ENCODE peak calls at places on chromosome 7, in ten cellular contexts. Q is glutamatergic neuron, E is GM23338, I is thoracic aorta, Y is neural progenitor cell, J is H9, M is foreskin fibroblast, U is WTC11, A is HFF-Myc, X is lower lobe of right lung. F is an unnamed sample.

GRCh38 chr7:142811154-142811737 is 40.5 kb downstream of the PRSS2 start:
- DNase-seq in Q (no peak), E (peak; percentile 93), I (no peak), Y (peak; percentile 82), J (no peak), M (peak; percentile 28), U (no peak), A (no peak), X (no peak), F (peak; percentile 24)

GRCh38 chr7:41886906-41887311 is 184.0 kb upstream of the INHBA start:
- DNase-seq in Q (peak; percentile 34), E (peak; percentile 12), I (peak; percentile 11), Y (no peak), J (peak; percentile 52), M (peak; percentile 92), U (no peak), A (peak; percentile 85), X (no peak), F (no peak)

GRCh38 chr7:78073470-78074382 is 275.2 kb downstream of the PHTF2 start:
- DNase-seq in Q (no peak), E (peak; percentile 56), I (no peak), Y (peak; percentile 35), J (no peak), M (no peak), U (no peak), A (no peak), X (no peak), F (no peak)

GRCh38 chr7:55534262-55534915 is 37.9 kb downstream of the VOPP1 start:
- DNase-seq in Q (no peak), E (no peak), I (no peak), Y (no peak), J (no peak), M (peak; percentile 60), U (no peak), A (no peak), X (peak; percentile 78), F (no peak)

GRCh38 chr7:136870799-136871487 is 2.5 kb downstream of the CHRM2 start:
- DNase-seq in Q (peak; percentile 57), E (peak; percentile 51), I (no peak), Y (peak; percentile 54), J (peak; percentile 26), M (no peak), U (peak; percentile 25), A (no peak), X (no peak), F (peak; percentile 59)

GRCh38 chr7:45053401-45053800 is 35.4 kb downstream of the NACAD start:
- DNase-seq in Q (no peak), E (no peak), I (no peak), Y (no peak), J (no peak), M (no peak), U (no peak), A (no peak), X (no peak), F (no peak)

GRCh38 chr7:42227931-42228591 is 8.9 kb downstream of the GLI3 start:
- DNase-seq in Q (peak; percentile 42), E (peak; percentile 72), I (no peak), Y (peak; percentile 74), J (peak; percentile 65), M (no peak), U (peak; percentile 59), A (no peak), X (no peak), F (peak; percentile 64)

GRCh38 chr7:23353172-23353571 is 54.0 kb downstream of the MALSU1 start:
- DNase-seq in Q (no peak), E (no peak), I (no peak), Y (peak; percentile 54), J (no peak), M (no peak), U (no peak), A (no peak), X (no peak), F (no peak)

GRCh38 chr7:88223265-88223664 is 3.4 kb upstream of the SRI start:
- DNase-seq in Q (no peak), E (no peak), I (no peak), Y (no peak), J (no peak), M (no peak), U (no peak), A (no peak), X (no peak), F (no peak)

GRCh38 chr7:88226201-88226600 is 6.4 kb upstream of the SRI start:
- DNase-seq in Q (no peak), E (no peak), I (no peak), Y (no peak), J (no peak), M (no peak), U (no peak), A (no peak), X (no peak), F (no peak)

GRCh38 chr7:88229302-88229870 is 9.5 kb upstream of the SRI start:
- DNase-seq in Q (no peak), E (no peak), I (no peak), Y (no peak), J (no peak), M (no peak), U (no peak), A (no peak), X (no peak), F (no peak)

GRCh38 chr7:88226886-88227516 is 7.2 kb upstream of the SRI start:
- DNase-seq in Q (no peak), E (no peak), I (no peak), Y (no peak), J (no peak), M (peak; percentile 76), U (no peak), A (peak; percentile 26), X (peak; percentile 78), F (no peak)

DNA sequence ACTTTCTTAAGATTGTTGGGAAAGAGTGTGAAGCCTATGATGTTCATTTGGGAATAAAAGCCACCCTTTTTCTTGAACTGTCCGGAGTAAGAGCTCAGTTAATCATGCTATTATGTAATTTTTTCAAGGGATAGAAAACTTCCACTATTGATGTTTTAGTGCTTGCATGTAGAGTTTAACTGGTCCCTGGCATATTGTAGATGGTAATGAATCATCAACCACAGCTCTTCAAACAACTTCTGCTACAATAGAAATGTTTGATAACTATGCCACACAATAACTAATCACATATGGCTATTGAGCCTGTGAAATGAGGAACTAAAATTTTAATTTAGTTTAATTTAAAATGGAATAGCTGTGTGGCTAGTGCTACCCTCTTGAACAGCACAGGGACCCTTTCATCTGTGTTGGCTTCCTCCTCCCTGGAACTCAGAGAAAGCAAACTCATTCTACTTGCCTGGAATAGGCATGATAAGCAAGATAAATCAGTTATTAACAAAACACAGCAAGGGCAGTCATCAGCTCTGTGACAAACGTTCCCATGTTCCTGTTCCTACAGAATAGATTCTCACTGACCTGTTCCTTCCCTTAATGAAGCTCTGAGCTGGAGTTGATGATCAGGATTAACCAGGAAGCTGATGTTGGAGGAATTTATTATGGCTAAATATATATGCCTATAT is 4.9 kb upstream of the SRI start:
- DNase-seq in Q (no peak), E (no peak), I (no peak), Y (no peak), J (no peak), M (peak; percentile 59), U (no peak), A (no peak), X (no peak), F (no peak)
- TF ChIP-seq CTCF in Q (no peak), E (no peak), I (no peak), Y (no peak), J (no peak), M (no peak), U (no peak), A (no peak), X (no peak), F (no peak)

DNA sequence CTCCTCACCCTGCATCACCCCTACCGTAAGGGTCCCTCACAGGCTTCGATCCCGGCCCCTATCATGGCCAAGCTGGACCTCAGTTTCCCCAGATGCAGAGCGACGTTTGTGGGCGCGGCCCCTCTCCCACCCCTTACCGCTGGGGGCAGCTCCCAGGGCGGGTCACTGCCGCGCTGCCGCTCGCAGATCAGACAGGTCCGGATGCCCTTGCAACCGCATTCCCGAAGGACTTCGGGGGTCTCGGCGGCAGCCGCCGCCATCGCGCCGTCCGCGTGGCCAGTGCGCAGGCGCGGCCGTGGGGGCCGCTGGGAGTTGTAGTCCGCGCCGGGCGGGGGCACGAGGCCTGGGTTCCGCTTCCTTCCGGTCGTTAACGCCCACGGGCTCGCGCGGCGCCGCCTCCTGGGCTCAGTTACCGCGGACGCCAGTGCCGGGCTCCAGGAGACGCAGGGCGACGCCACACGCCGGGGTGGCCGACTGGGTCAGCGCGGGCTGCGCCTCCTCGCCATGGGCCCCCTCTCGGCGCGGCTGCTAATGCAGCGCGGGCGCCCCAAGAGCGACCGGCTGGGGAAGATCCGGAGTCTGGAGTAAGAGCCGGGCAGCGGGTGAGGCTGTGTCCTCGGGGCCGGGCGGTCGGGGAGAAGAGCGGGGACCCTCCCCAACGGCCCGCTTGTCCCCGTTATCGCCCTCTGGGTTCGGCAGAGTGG is at the start of the genes ALKBH4 and LRWD1:
- DNase-seq in Q (peak; percentile 96), E (peak; percentile 90), I (peak; percentile 79), Y (peak; percentile 96), J (peak; percentile 88), M (peak; percentile 91), U (peak; percentile 91), A (peak; percentile 69), X (peak; percentile 98), F (peak; percentile 95)
- TF ChIP-seq CTCF in Q (no peak), E (peak; percentile 12), I (peak; percentile 28), Y (peak; percentile 33), J (peak; percentile 21), M (no peak), U (no peak), A (no peak), X (peak; percentile 17), F (peak; percentile 31)

DNA sequence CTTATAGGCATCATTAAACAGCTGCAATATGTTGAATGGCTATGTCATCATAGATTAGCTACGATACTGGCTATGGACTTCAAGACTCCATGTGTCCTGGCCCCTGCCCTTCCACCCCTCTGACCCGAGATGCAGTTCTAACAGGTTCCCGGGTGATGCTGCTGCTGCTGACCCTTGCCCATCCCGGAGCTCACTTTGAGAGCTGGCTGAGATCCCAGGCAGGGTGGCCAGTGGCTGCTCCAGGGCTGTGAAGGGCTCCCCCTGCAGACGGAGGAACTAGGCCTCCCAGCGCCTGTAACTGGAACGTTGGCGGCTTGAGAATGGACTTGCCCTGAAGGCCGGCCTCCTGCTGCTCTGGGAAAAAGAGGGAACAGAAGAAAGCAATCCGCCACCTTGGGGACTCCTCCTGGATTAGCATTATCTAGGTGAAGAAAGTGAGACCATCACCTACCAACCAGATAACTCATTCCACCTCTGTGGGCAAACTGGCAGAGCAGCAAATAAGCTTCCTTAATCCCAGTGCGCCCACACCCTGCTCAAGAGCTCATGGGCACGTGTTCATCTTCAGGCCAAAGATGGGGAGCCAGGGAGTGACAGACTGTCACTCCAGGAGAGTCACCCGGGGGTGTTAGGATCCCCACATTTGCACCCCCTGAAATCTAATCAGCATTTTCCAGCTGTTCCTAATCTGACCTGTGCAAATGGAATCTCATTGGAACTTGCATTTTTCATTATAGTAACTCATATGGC is 56.8 kb downstream of the PARP12 start:
- DNase-seq in Q (peak; percentile 61), E (peak; percentile 89), I (no peak), Y (peak; percentile 68), J (peak; percentile 91), M (no peak), U (peak; percentile 83), A (no peak), X (no peak), F (peak; percentile 39)
- TF ChIP-seq CTCF in Q (no peak), E (peak; percentile 87), I (no peak), Y (peak; percentile 58), J (peak; percentile 78), M (peak; percentile 24), U (no peak), A (peak; percentile 43), X (peak; percentile 14), F (no peak)

GRCh38 chr7:151310578-151310977 is 31.0 kb upstream of the NUB1 start:
- DNase-seq in Q (no peak), E (no peak), I (no peak), Y (no peak), J (no peak), M (no peak), U (no peak), A (no peak), X (no peak), F (no peak)

GRCh38 chr7:151309306-151309705 is 32.3 kb upstream of the NUB1 start:
- DNase-seq in Q (no peak), E (no peak), I (no peak), Y (no peak), J (no peak), M (peak; percentile 50), U (no peak), A (peak; percentile 40), X (no peak), F (no peak)

GRCh38 chr7:151312831-151313809 is 28.5 kb upstream of the NUB1 start:
- DNase-seq in Q (no peak), E (no peak), I (no peak), Y (no peak), J (no peak), M (no peak), U (no peak), A (no peak), X (no peak), F (no peak)

GRCh38 chr7:151312356-151312755 is 29.3 kb upstream of the NUB1 start:
- DNase-seq in Q (no peak), E (no peak), I (no peak), Y (no peak), J (no peak), M (no peak), U (no peak), A (no peak), X (no peak), F (no peak)

DNA sequence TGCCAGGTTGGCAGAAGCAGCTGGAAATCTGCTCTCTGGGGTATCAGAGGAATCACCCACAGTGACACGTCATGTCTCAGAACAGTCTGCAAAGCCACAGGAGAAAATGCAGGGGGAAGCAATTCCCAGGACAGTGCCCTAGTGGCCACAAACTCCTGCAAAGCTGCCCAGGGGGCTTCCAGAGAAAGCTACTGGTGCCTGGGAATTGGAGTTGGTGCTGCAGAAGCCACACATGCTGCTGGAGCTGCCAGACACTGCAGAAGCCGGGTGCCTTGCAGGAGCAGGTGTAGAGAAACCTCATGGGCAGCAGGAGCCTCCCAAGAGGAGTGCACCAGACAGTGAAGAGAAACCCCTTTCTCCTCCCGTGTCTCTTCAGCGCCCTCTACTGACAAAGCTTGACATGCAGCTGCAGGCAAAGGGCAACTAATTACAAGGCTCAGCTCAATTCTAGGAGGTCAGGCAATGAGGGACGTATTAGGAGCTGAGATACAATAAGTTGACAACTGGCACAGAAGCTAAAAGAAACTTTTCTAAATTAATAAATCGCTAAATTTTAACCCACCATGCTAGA is 30.2 kb upstream of the NUB1 start:
- DNase-seq in Q (peak; percentile 34), E (peak; percentile 84), I (no peak), Y (peak; percentile 20), J (peak; percentile 42), M (no peak), U (peak; percentile 60), A (no peak), X (no peak), F (no peak)
- TF ChIP-seq CTCF in Q (no peak), E (peak; percentile 70), I (no peak), Y (peak; percentile 31), J (peak; percentile 56), M (no peak), U (peak; percentile 31), A (peak; percentile 62), X (no peak), F (no peak)